ENCODE peak calls at places on chromosomes 3 and 15, in four cellular contexts. E is H9, B is BE2C, U is progenitor cell of endocrine pancreas. A is an unnamed sample.

GRCh38 chr15:73844356-73844755 is 29.0 kb upstream of the TBC1D21 start:
- DNase-seq in U (no peak), B (no peak), E (peak; percentile 41), A (no peak)

GRCh38 chr3:9422712-9423424 is 25.5 kb downstream of the SETD5 start:
- DNase-seq in U (no peak), E (peak; percentile 36), B (peak; percentile 71), A (peak; percentile 35)

GRCh38 chr3:182325213-182325941 is 467.9 kb upstream of the ATP11B start:
- DNase-seq in E (no peak), B (no peak), U (no peak), A (no peak)

GRCh38 chr15:26901036-26901435 is 34.2 kb downstream of the GABRA5 start:
- DNase-seq in E (no peak), B (no peak), U (no peak), A (no peak)

GRCh38 chr15:44535509-44536297 is 1.2 kb upstream of the EIF3J start:
- DNase-seq in U (peak; percentile 11), E (peak; percentile 41), B (peak; percentile 27), A (peak; percentile 47)

GRCh38 chr3:7927015-7927414 is 574.6 kb upstream of the LMCD1 start:
- DNase-seq in U (no peak), E (no peak), B (no peak), A (no peak)

GRCh38 chr3:153164009-153164550 is 2.1 kb downstream of the RAP2B start:
- DNase-seq in B (no peak), U (no peak), E (no peak), A (no peak)

GRCh38 chr3:71008350-71008923 is 575.1 kb downstream of the FOXP1 start:
- DNase-seq in E (no peak), B (no peak), U (no peak), A (no peak)

GRCh38 chr3:98766924-98767323 is 3.8 kb downstream of the ST3GAL6 start:
- DNase-seq in B (no peak), U (no peak), E (no peak), A (no peak)

GRCh38 chr15:28051920-28052633 is 47.0 kb downstream of the OCA2 start:
- DNase-seq in B (no peak), E (no peak), U (no peak), A (no peak)

GRCh38 chr3:194344012-194344411 is 7.1 kb downstream of the CPN2 start:
- DNase-seq in B (peak; percentile 84), E (peak; percentile 83), U (peak; percentile 73), A (peak; percentile 65)

GRCh38 chr3:13229291-13229949 is 156.2 kb upstream of the IQSEC1 start:
- DNase-seq in E (peak; percentile 87), B (peak; percentile 20), U (no peak), A (no peak)

GRCh38 chr3:126320517-126321293 is 36.5 kb downstream of the KLF15 start:
- DNase-seq in B (no peak), E (peak; percentile 21), U (no peak), A (no peak)

GRCh38 chr3:126317029-126317996 is 39.9 kb downstream of the KLF15 start:
- DNase-seq in B (no peak), U (no peak), E (no peak), A (no peak)

GRCh38 chr3:126322181-126322967 is 34.8 kb downstream of the KLF15 start:
- DNase-seq in E (peak; percentile 14), B (no peak), U (no peak), A (no peak)

GRCh38 chr3:126319701-126320295 is 37.4 kb downstream of the KLF15 start:
- DNase-seq in E (peak; percentile 15), B (no peak), U (no peak), A (no peak)

DNA sequence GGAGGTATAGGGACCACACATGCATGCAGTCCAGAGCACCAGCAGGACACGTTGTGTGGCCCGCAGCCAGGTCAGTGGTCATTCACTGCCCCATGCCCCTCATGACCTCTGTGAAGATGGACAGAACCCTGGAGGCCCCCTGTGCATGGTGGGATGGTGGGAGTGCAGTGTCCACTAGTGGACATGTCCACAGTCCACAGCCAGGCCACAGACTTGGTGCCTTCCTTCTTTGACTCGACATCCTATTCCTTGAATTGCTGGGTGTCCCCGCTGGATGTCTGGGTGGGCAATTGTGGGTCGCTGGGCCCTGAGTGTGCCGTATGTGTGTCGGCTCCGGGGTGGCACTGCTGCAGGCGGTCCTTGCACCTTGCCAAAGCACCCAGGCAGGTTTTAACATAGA is 35.7 kb downstream of the KLF15 start:
- DNase-seq in E (peak; percentile 15), B (no peak), U (no peak), A (no peak)
- TF ChIP-seq CTCF in E (no peak), B (no peak), U (no peak), A (no peak)

GRCh38 chr3:140164156-140164555 is 229.2 kb downstream of the CLSTN2 start:
- DNase-seq in E (no peak), U (no peak), B (no peak), A (no peak)

GRCh38 chr3:140164922-140165590 is 230.1 kb downstream of the CLSTN2 start:
- DNase-seq in B (no peak), U (no peak), E (no peak), A (no peak)

GRCh38 chr3:140167600-140168281 is 232.8 kb downstream of the CLSTN2 start:
- DNase-seq in B (no peak), U (no peak), E (no peak), A (no peak)

GRCh38 chr3:140170612-140171011 is 235.6 kb downstream of the CLSTN2 start:
- DNase-seq in B (no peak), E (no peak), U (no peak), A (no peak)

GRCh38 chr3:140166908-140167599 is 232.1 kb downstream of the CLSTN2 start:
- DNase-seq in U (no peak), E (no peak), B (no peak), A (no peak)
- TF ChIP-seq CTCF in U (no peak), E (no peak), B (no peak), A (no peak)

DNA sequence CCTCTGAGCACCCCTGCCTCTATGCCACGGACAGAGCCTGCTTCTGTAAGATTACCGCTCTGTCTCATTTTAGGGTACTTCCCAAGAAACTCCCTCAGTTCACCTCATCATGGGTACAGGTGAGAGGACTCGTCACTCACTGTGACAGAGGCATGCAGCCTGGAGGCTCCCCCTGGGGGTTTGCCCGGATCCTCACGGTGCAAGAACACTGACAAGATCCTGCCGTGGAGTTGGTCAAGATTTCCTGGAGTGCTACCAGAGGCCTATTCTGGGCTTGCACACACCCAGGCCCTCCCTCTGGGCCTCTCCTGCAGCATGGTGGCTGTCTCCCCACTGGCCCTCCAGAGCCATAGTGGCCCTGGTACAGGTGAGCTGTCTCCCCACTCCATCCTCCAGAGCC is 103.1 kb upstream of the TNIK start:
- DNase-seq in U (no peak), E (peak; percentile 58), B (no peak), A (no peak)
- TF ChIP-seq CTCF in U (no peak), E (peak; percentile 49), B (peak; percentile 14), A (no peak)

DNA sequence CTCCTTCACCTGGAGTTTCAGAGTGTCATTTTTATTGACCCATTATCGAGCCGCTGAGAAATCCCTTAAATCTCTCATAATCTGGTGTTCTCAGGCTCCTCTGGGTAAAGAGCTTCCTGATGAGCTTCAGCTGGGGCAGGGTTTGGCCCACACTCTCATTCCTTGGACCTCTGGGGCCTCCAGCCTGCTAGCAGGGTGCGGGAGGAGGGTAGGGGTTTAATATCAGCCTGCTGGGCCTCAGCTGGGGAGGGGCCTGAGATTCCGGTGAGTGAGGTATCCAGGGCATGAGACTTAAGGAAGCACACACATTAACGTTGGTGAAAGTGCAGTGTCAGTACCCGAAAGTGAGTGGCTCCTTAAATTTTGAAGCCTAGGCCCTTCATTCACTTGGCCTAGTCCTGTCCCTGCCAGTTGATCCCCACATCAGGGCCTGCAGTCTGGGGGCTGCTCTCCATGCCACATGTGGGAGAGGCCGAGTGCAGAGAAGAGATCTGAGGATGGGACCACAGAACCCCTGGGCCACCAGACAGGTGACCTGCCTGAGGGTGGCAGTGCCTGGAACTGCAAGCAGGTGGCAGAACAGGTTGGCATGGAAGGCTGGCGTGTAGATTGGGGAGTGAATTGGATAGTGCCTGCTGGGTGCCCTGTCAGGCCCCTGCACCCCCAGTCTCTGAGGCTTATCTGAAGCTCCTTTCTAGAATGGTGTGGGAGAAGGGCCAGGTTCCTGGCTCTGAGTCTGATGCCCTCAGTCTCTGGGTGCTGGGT is 16.1 kb downstream of the C3orf18 start:
- DNase-seq in U (no peak), E (no peak), B (no peak), A (no peak)
- TF ChIP-seq CTCF in U (no peak), E (no peak), B (no peak), A (no peak)

GRCh38 chr3:31534036-31534435 is 1.3 kb downstream of the STT3B start:
- DNase-seq in U (no peak), E (no peak), B (no peak), A (no peak)

GRCh38 chr3:31533169-31533870 is 595 bp downstream of the STT3B start:
- DNase-seq in E (peak; percentile 40), U (peak; percentile 46), B (peak; percentile 40), A (peak; percentile 36)

GRCh38 chr3:31531465-31531991 is 1.2 kb upstream of the STT3B start:
- DNase-seq in U (no peak), E (no peak), B (no peak), A (no peak)

GRCh38 chr3:31531992-31532586 is 636 bp upstream of the STT3B start:
- DNase-seq in U (peak; percentile 98), E (peak; percentile 99), B (peak; percentile 96), A (peak; percentile 98)

GRCh38 chr3:31532587-31533168 is at the start of gene STT3B:
- DNase-seq in B (no peak), E (peak; percentile 78), U (no peak), A (no peak)
- TF ChIP-seq CTCF in B (no peak), E (no peak), U (no peak), A (no peak)

DNA sequence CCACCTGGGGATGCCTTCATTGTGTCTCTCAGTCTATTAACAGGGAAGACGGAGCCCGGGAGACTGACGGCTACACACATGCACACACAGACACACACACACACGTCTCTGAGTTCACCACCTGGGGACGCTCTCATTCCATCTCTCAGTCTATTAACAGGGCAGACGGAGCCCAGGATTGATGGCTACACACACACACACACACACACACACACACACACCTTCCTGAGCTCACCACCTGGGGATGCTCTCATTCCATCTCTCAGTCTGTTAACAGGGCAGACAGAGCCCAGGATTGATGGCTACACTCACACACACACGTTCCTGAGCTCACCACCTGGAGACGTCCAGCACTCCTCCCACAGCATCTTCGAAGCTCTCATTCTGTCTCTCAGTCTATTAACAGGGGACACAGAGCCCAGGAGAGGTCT is 143.9 kb downstream of the OR4M2 start:
- DNase-seq in B (no peak), U (peak; percentile 3), E (no peak), A (peak; percentile 33)
- TF ChIP-seq CTCF in B (no peak), U (no peak), E (no peak), A (no peak)

GRCh38 chr3:61616586-61616985 is 55.2 kb downstream of the PTPRG start:
- DNase-seq in U (no peak), E (no peak), B (no peak), A (no peak)
- TF ChIP-seq CTCF in U (no peak), E (no peak), B (no peak), A (no peak)

A was measured in mesothelial cell of epicardium.